ENCODE peak calls at places on chromosomes 3 and 15, in four cellular contexts. D, B, L and Y are unnamed samples.

GRCh38 chr3:45497963-45498362 is 96.6 kb upstream of the LIMD1 start:
- DNase-seq in B (no peak), L (no peak), D (no peak), Y (no peak)

GRCh38 chr15:66644815-66645345 is 57.2 kb upstream of the SMAD6 start:
- DNase-seq in D (peak; percentile 43), L (no peak), B (no peak), Y (no peak)

GRCh38 chr3:71423151-71423906 is 160.2 kb downstream of the FOXP1 start:
- DNase-seq in B (no peak), L (no peak), D (peak; percentile 45), Y (peak; percentile 25)

GRCh38 chr3:111081008-111081545 is 9.5 kb downstream of the NECTIN3 start:
- DNase-seq in L (no peak), B (no peak), D (no peak), Y (no peak)

GRCh38 chr3:61594978-61595687 is 33.8 kb downstream of the PTPRG start:
- DNase-seq in B (no peak), L (no peak), D (no peak), Y (no peak)

GRCh38 chr3:113912551-113913246 is 35.1 kb upstream of the ZDHHC23 start:
- DNase-seq in D (peak; percentile 80), B (peak; percentile 94), L (no peak), Y (peak; percentile 36)

GRCh38 chr3:36511761-36512496 is 131.6 kb downstream of the STAC start:
- DNase-seq in B (no peak), L (no peak), D (no peak), Y (no peak)

GRCh38 chr15:77138167-77138522 is 67.2 kb upstream of the TSPAN3 start:
- DNase-seq in B (no peak), L (no peak), D (no peak), Y (no peak)

GRCh38 chr3:18223591-18224338 is 201.4 kb downstream of the SATB1 start:
- DNase-seq in D (no peak), L (no peak), B (no peak), Y (no peak)

GRCh38 chr3:71238267-71238985 is 345.1 kb downstream of the FOXP1 start:
- DNase-seq in D (no peak), L (no peak), B (no peak), Y (no peak)

GRCh38 chr3:49716691-49717538 is 2.6 kb downstream of the AMIGO3 start:
- DNase-seq in B (no peak), L (no peak), D (no peak), Y (no peak)

GRCh38 chr15:83571820-83572707 is 81.9 kb upstream of the ADAMTSL3 start:
- DNase-seq in D (peak; percentile 47), L (no peak), B (peak; percentile 76), Y (peak; percentile 7)

GRCh38 chr15:60372223-60372622 is 25.6 kb downstream of the ANXA2 start:
- DNase-seq in D (no peak), B (no peak), L (no peak), Y (no peak)

GRCh38 chr15:60373745-60374144 is 24.0 kb downstream of the ANXA2 start:
- DNase-seq in B (no peak), L (no peak), D (no peak), Y (no peak)

GRCh38 chr15:60374209-60374608 is 23.6 kb downstream of the ANXA2 start:
- DNase-seq in B (no peak), D (no peak), L (no peak), Y (no peak)

GRCh38 chr15:60372756-60373155 is 25.0 kb downstream of the ANXA2 start:
- DNase-seq in D (peak; percentile 74), L (no peak), B (no peak), Y (no peak)

DNA sequence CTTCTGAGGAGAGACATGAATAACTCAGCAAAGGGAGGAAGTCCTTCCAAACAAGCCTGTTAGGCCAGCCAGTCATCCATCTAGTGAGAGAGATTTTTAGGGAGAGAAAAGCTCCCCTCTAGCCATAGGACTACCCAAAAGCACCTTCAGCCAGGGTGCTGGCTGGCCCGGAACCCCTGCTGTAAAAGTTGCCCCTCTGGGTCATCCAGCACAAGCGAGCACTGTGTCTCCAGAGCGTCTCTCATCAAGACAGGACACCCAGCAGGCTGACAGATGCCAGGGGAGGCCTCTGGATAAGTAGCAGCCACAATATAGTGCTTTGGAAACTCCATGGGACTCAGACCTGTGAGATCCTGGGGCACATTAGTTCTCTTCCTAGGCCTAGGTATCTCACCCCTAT is 24.5 kb downstream of the ANXA2 start:
- DNase-seq in L (no peak), D (no peak), B (no peak), Y (no peak)
- H3K4me3 ChIP-seq in L (no peak overlapping the region), D (no peak overlapping the region), B (no peak overlapping the region), Y (no peak overlapping the region)

GRCh38 chr3:63908081-63908736 is 4.0 kb downstream of the SCAANT1 start:
- DNase-seq in B (peak; percentile 33), D (peak; percentile 67), L (no peak), Y (no peak)
- TF ChIP-seq CTCF in B (peak; percentile 17), D (peak; percentile 58), L (no peak), Y (peak; percentile 20)

DNA sequence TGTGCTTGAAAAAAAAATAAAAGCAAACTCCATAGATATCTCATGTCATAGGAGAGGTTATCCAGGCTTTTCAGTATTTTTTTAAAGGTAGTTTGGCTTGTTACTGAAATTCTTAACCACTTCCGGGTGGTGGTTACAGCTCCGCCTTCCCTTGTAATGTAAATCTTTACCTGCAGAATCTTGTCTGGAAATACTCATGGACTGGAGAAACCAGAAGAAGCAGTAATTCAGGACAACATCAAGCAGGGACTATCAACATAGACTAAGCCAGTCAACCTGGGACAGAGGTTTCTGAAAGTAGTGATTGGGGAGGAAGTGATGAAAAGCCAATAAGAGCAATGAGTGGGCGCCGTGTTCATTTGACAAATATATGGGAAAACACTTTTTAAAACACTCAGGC is 78.9 kb upstream of the SKOR1 start:
- DNase-seq in L (no peak), D (no peak), B (peak; percentile 53), Y (no peak)
- H3K4me3 ChIP-seq in L (no peak overlapping the region), D (no peak overlapping the region), B (peak overlapping the region; percentile 14), Y (no peak overlapping the region)

DNA sequence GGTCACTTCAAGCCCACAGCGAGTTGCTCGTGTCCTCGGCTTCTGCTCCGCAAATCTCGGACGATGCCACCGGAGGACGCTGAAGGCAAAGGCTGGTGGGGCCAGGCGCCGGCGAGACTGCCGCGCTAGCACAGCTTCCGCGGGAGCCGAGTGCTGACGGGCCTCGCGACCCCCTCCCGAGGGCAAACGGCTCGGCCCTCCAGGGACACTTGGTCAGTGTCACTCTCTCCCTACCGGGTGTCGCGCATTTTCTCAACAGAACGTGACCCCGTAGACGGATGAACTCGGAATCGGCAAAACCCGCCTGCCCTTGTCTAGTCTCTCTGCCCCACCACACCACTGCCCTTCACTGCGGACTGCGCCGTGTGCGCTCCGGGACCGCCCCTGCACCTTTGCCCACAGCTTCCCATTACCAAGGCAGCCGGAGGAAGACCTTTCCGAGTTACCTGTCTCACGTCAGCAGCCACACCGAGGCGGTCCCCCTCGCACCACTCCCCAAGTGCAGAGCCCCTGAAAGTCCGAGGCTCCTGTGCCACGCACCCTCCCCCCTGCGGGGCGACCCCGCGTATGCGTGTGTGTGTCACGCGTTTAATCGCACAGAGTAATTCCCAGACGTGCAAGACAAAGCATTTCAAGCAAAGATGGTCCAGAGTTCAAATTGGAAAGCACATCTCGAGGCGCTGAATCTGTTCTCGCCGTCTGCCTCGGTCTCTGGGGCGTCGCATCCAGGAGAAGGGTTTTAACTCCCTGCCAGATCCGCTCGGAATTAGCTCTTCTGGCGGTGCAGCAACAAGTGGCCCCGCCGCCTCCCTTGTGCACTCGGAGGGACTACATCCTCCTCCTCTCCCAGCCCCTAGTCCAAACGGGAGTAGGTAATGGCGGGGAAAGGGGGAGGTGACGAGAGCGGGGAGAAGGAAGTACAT is 245.0 kb upstream of the TOPAZ1 start:
- DNase-seq in B (peak; percentile 76), L (no peak), D (peak; percentile 46), Y (no peak)
- TF ChIP-seq CTCF in B (peak; percentile 63), L (no peak), D (peak; percentile 37), Y (peak; percentile 17)

GRCh38 chr3:129793356-129793755 is 100.2 kb downstream of the TMCC1 start:
- DNase-seq in L (no peak), D (peak; percentile 30), B (no peak), Y (no peak)

GRCh38 chr3:129795596-129795995 is 97.9 kb downstream of the TMCC1 start:
- DNase-seq in L (no peak), D (peak; percentile 17), B (peak; percentile 15), Y (no peak)

GRCh38 chr3:129793947-129794318 is 99.6 kb downstream of the TMCC1 start:
- DNase-seq in L (no peak), B (peak; percentile 47), D (no peak), Y (no peak)

GRCh38 chr3:129796146-129796545 is 97.4 kb downstream of the TMCC1 start:
- DNase-seq in L (no peak), D (no peak), B (no peak), Y (no peak)

DNA sequence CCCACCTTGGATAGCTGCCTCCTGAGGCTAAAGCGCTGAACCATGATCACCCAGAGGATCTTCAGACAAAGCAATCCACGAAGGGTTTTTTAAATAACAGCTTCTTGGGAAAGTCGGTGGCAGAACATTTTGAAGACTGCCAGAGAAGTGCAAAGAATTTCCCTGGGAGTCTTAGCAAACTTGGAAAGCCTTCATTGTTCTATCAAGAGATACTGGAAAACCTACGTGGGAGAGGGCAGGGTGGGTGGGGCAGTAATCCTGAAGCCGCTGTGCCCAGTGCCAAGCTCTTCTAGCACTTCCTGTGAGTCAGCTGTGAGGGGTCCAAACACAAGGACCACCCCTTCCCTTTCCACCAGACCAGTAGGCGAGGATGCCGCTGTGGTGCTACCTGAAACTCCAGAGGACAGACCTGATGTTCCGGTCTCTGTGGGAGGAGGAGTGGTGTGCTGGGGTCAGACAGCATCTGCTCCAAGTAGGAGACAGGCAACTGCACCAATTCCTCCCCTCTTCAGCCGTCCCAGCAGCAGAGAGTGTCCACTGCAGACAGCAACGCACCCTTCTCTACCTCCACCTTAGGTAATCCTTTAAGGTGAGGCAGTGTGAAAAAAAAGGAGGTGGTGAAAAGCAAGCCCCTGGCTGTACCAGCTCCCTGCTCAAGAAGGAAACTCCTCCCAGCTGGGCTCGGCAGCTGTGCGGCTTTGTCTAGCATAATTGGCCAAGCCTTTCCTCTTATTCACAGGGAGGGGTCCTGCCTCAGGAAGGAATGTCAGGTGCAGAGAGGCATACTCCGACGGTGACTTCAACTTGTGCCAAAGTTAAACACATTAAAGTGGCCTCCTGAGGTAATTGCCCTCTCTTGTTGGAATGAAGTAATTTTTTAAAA is 99.0 kb downstream of the TMCC1 start:
- DNase-seq in L (peak; percentile 87), B (peak; percentile 92), D (peak; percentile 65), Y (no peak)
- H3K4me3 ChIP-seq in L (peak overlapping the region; percentile 31), B (peak overlapping the region; percentile 41), D (peak overlapping the region; percentile 11), Y (no peak overlapping the region)

DNA sequence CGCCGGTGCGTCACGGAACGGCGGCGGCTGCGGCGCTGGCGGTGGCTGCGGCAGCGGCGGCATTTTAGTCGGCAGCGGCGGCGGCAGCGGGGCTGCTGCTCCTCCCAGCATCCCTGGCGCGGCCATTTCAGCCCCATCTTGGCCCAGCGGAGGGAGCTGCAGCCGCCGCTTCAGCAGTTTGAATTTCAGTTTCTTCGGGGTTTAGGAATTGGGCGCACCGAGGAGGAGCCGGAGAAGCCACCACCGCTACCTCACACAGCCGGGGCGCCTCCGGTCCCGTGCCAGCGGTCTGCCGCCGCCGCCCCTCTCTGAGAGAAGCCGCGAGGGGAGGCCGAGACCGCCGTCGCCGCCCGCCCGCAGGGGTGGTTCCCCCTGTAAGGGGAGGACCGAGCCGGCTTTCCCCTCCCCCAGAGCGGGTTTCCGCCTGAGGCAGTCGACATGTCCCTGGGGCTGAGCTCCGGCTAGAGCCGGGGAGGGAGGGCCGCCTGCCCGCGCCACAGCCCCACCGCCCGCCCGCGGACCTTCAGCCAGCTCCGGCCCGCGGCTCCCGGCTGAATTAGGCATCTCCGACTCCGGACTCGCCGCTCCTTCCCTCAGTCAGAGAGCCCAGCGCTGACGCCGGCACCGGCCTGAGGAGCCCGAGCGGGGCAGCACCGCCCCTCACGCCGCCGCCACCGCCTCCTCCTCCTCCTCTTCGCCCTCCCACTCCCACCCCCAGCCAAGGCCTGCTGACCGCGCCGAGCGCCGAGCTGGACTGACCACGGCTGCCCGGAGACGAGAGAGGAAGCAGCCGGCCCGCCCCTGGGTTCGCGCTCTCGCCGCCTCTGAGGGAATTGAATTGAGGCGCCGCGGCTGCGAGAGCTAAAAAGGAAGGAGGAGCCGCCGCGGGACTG is at the start of gene TSC22D2:
- DNase-seq in B (peak; percentile 75), L (peak; percentile 93), D (peak; percentile 92), Y (peak; percentile 62)
- TF ChIP-seq CTCF in B (peak; percentile 7), L (no peak), D (peak; percentile 24), Y (no peak)